ENCODE peak calls at places on chromosome 1, in nine cellular contexts. One of them, this sample, is unnamed.

GRCh38 chr1:157969693-157970485 is 23.6 kb upstream of the KIRREL1 start:
- DNase-seq in IMR-90: peak
- DNase-seq in choroid plexus epithelial cell: peak
- DNase-seq in tibial artery: no peak
- DNase-seq in astrocyte of the spinal cord: peak
- DNase-seq in progenitor cell of endocrine pancreas: peak
- DNase-seq in mucosa of descending colon: peak
- DNase-seq in GM23338: peak
- DNase-seq in mesothelial cell of epicardium: no peak
- DNase-seq in this sample: peak

GRCh38 chr1:58548381-58548780 is 1.9 kb upstream of the OMA1 start:
- DNase-seq in mucosa of descending colon: no peak
- DNase-seq in GM23338: no peak
- DNase-seq in mesothelial cell of epicardium: no peak
- DNase-seq in progenitor cell of endocrine pancreas: no peak
- DNase-seq in choroid plexus epithelial cell: peak
- DNase-seq in tibial artery: no peak
- DNase-seq in IMR-90: no peak
- DNase-seq in astrocyte of the spinal cord: no peak
- DNase-seq in this sample: no peak

GRCh38 chr1:11930571-11931445 is 3.7 kb upstream of the PLOD1 start:
- DNase-seq in GM23338: no peak
- DNase-seq in mesothelial cell of epicardium: no peak
- DNase-seq in choroid plexus epithelial cell: no peak
- DNase-seq in tibial artery: no peak
- DNase-seq in IMR-90: peak
- DNase-seq in astrocyte of the spinal cord: peak
- DNase-seq in mucosa of descending colon: no peak
- DNase-seq in progenitor cell of endocrine pancreas: no peak
- DNase-seq in this sample: no peak

GRCh38 chr1:76083189-76083588 is 8.6 kb downstream of the ST6GALNAC3 start:
- DNase-seq in mucosa of descending colon: peak
- DNase-seq in mesothelial cell of epicardium: no peak
- DNase-seq in choroid plexus epithelial cell: no peak
- DNase-seq in astrocyte of the spinal cord: no peak
- DNase-seq in tibial artery: no peak
- DNase-seq in IMR-90: no peak
- DNase-seq in GM23338: no peak
- DNase-seq in progenitor cell of endocrine pancreas: no peak
- DNase-seq in this sample: peak

GRCh38 chr1:231558711-231559205 is 30.3 kb downstream of the TSNAX start:
- DNase-seq in IMR-90: no peak
- DNase-seq in GM23338: no peak
- DNase-seq in progenitor cell of endocrine pancreas: no peak
- DNase-seq in astrocyte of the spinal cord: no peak
- DNase-seq in mesothelial cell of epicardium: no peak
- DNase-seq in mucosa of descending colon: no peak
- DNase-seq in tibial artery: no peak
- DNase-seq in choroid plexus epithelial cell: no peak
- DNase-seq in this sample: no peak

GRCh38 chr1:69976896-69977295 is 228.5 kb downstream of the LRRC40 start:
- DNase-seq in mucosa of descending colon: no peak
- DNase-seq in IMR-90: peak
- DNase-seq in astrocyte of the spinal cord: peak
- DNase-seq in progenitor cell of endocrine pancreas: no peak
- DNase-seq in GM23338: no peak
- DNase-seq in tibial artery: no peak
- DNase-seq in mesothelial cell of epicardium: no peak
- DNase-seq in choroid plexus epithelial cell: peak
- DNase-seq in this sample: no peak

GRCh38 chr1:147919881-147920280 is 8.3 kb upstream of the GPR89B start:
- DNase-seq in mucosa of descending colon: no peak
- DNase-seq in astrocyte of the spinal cord: no peak
- DNase-seq in choroid plexus epithelial cell: no peak
- DNase-seq in tibial artery: no peak
- DNase-seq in mesothelial cell of epicardium: no peak
- DNase-seq in GM23338: no peak
- DNase-seq in progenitor cell of endocrine pancreas: no peak
- DNase-seq in IMR-90: peak
- DNase-seq in this sample: no peak

GRCh38 chr1:206705187-206705586 is 20.5 kb downstream of the MAPKAPK2 start:
- DNase-seq in astrocyte of the spinal cord: peak
- DNase-seq in tibial artery: peak
- DNase-seq in choroid plexus epithelial cell: peak
- DNase-seq in GM23338: peak
- DNase-seq in progenitor cell of endocrine pancreas: no peak
- DNase-seq in IMR-90: peak
- DNase-seq in mesothelial cell of epicardium: no peak
- DNase-seq in mucosa of descending colon: no peak
- DNase-seq in this sample: no peak

GRCh38 chr1:227726924-227727599 is 8.0 kb downstream of the JMJD4 start:
- DNase-seq in choroid plexus epithelial cell: no peak
- DNase-seq in mucosa of descending colon: no peak
- DNase-seq in GM23338: no peak
- DNase-seq in progenitor cell of endocrine pancreas: no peak
- DNase-seq in IMR-90: no peak
- DNase-seq in mesothelial cell of epicardium: no peak
- DNase-seq in astrocyte of the spinal cord: no peak
- DNase-seq in tibial artery: no peak
- DNase-seq in this sample: no peak

GRCh38 chr1:227729881-227730629 is 5.0 kb downstream of the JMJD4 start:
- DNase-seq in GM23338: peak
- DNase-seq in mesothelial cell of epicardium: no peak
- DNase-seq in choroid plexus epithelial cell: peak
- DNase-seq in mucosa of descending colon: peak
- DNase-seq in tibial artery: no peak
- DNase-seq in IMR-90: peak
- DNase-seq in astrocyte of the spinal cord: peak
- DNase-seq in progenitor cell of endocrine pancreas: no peak
- DNase-seq in this sample: peak

GRCh38 chr1:227729144-227729880 is 5.8 kb downstream of the JMJD4 start:
- DNase-seq in mucosa of descending colon: no peak
- DNase-seq in astrocyte of the spinal cord: no peak
- DNase-seq in tibial artery: no peak
- DNase-seq in progenitor cell of endocrine pancreas: no peak
- DNase-seq in mesothelial cell of epicardium: no peak
- DNase-seq in GM23338: peak
- DNase-seq in IMR-90: no peak
- DNase-seq in choroid plexus epithelial cell: no peak
- DNase-seq in this sample: peak

GRCh38 chr1:227728892-227729143 is 6.3 kb downstream of the JMJD4 start:
- DNase-seq in astrocyte of the spinal cord: no peak
- DNase-seq in mucosa of descending colon: no peak
- DNase-seq in IMR-90: no peak
- DNase-seq in tibial artery: no peak
- DNase-seq in choroid plexus epithelial cell: no peak
- DNase-seq in GM23338: no peak
- DNase-seq in progenitor cell of endocrine pancreas: no peak
- DNase-seq in mesothelial cell of epicardium: no peak
- DNase-seq in this sample: no peak

DNA sequence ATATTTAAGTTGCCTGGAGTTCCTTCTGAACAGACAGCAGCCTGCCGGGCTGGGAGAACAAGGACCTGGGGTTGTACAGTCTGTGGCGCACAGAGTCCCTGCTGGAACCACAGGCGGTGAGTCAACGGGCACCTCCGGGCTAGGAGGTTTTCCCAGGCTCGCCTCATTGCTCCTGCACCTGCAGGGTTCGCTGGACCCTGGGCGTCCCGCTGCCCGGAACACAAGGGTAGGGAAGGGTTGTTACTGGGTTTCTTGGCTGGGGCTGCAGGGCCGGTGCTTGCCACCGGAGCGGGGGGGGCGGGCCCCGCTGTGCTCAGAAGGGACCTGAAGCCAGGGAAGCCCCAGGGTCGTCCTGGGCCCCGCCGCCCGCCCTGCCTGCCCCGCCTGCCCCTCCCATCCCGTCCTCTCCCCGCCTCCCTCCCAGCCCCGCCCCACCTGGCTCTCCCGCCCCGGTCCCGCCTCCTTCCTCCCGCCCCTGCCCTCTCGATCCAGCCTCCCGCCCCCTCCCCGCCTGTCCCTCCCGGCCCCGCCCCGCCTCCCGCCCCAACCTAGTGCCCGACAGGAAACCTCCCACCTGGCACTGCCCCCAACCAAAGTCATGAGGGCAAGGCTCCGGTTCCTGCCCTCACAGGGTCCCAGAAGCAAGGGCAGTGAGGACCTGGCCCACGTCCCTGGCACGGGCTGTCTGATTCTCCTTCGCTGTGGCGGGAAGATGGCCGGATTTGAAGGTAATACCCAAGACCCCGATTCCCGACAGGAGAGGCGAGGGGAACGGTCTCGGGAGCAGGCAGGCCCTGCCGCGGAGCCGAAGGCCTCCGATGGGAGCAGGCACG is 6.8 kb downstream of the JMJD4 start:
- DNase-seq in tibial artery: peak
- DNase-seq in mesothelial cell of epicardium: no peak
- DNase-seq in GM23338: peak
- DNase-seq in IMR-90: peak
- DNase-seq in mucosa of descending colon: peak
- DNase-seq in progenitor cell of endocrine pancreas: peak
- DNase-seq in choroid plexus epithelial cell: peak
- DNase-seq in astrocyte of the spinal cord: peak
- DNase-seq in this sample: peak
- TF ChIP-seq CTCF in tibial artery: no peak
- TF ChIP-seq CTCF in mesothelial cell of epicardium: no peak
- TF ChIP-seq CTCF in GM23338: no peak
- TF ChIP-seq CTCF in IMR-90: no peak
- TF ChIP-seq CTCF in mucosa of descending colon: no peak
- TF ChIP-seq CTCF in progenitor cell of endocrine pancreas: no peak
- TF ChIP-seq CTCF in choroid plexus epithelial cell: no peak
- TF ChIP-seq CTCF in astrocyte of the spinal cord: no peak
- TF ChIP-seq CTCF in this sample: no peak

DNA sequence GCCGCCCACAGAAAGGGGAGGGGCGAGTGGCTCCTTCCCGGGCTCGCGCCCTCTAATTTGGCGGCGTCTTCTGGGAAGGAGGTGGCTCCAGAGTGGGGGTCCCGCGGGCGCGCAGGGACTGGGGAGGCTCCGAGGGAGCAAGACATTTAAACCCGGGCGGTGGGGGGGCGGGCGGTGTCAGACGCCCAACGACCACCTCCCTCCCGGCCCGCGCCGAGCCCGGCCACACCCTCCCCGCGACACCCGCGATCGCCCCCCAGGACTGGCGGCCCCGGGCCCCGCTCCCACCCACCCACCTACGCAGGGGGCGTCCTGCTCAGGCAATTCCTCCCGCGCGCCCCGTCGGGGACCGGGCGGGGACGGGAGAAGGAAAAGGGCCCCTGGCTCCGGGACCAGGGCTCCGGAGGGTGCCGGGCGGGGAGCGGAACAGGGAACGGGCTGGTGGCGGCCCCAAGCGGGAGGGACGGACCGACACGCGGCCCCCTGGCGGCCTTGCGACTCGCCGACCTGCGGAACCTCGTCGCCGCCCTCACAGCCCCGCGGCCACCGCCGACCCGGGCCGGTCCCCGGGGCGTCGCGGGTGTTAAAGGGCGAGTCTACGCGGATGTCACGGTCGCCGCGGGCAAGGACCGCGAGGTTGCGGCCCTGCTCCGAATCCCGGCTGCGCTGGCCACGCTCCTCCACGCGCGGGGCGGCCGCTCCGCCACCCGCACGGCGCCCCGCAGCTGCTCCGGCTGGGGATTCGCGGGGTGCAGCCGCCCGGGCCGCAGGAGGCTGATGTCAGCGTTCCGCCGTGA is 94.0 kb upstream of the FMN2 start:
- DNase-seq in GM23338: peak
- DNase-seq in choroid plexus epithelial cell: no peak
- DNase-seq in mesothelial cell of epicardium: peak
- DNase-seq in tibial artery: no peak
- DNase-seq in mucosa of descending colon: peak
- DNase-seq in astrocyte of the spinal cord: no peak
- DNase-seq in IMR-90: no peak
- DNase-seq in progenitor cell of endocrine pancreas: peak
- DNase-seq in this sample: no peak
- TF ChIP-seq CTCF in GM23338: peak
- TF ChIP-seq CTCF in choroid plexus epithelial cell: no peak
- TF ChIP-seq CTCF in mesothelial cell of epicardium: peak
- TF ChIP-seq CTCF in tibial artery: no peak
- TF ChIP-seq CTCF in mucosa of descending colon: no peak
- TF ChIP-seq CTCF in astrocyte of the spinal cord: peak
- TF ChIP-seq CTCF in IMR-90: peak
- TF ChIP-seq CTCF in progenitor cell of endocrine pancreas: peak
- TF ChIP-seq CTCF in this sample: no peak

DNA sequence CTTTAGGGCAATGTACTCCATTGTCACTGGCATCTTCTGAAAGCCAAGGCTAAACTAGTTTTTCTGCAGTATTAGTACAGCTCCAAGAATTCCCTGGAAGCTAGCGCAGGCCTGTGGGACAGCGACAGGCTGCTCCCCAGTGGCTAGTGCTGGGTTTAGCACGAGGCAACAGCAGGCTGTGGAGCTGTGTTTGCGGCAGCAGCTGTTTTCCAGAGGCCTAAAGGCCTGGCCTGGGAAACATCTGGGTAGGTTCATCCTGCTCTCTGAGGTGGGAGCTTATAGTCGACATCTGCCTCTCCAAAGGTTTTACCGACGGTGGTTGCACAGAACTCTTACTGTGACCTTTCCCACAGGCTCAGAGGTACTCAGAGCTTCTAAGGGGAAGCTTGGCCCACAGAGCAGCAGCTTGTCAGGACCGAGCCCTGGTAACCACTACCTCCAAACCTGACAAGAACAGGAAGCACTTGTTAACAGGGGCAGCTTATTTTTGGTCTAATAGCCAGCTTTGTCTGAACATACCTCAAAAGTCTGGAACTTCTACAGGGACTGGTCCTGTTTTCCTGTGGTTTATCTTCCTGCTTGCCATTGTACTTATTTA is 17.2 kb downstream of the CC2D1B start:
- DNase-seq in mucosa of descending colon: no peak
- DNase-seq in IMR-90: peak
- DNase-seq in astrocyte of the spinal cord: peak
- DNase-seq in tibial artery: no peak
- DNase-seq in GM23338: peak
- DNase-seq in progenitor cell of endocrine pancreas: no peak
- DNase-seq in mesothelial cell of epicardium: no peak
- DNase-seq in choroid plexus epithelial cell: peak
- DNase-seq in this sample: no peak
- TF ChIP-seq CTCF in mucosa of descending colon: no peak
- TF ChIP-seq CTCF in IMR-90: peak
- TF ChIP-seq CTCF in astrocyte of the spinal cord: peak
- TF ChIP-seq CTCF in tibial artery: no peak
- TF ChIP-seq CTCF in GM23338: peak
- TF ChIP-seq CTCF in progenitor cell of endocrine pancreas: peak
- TF ChIP-seq CTCF in mesothelial cell of epicardium: no peak
- TF ChIP-seq CTCF in choroid plexus epithelial cell: peak
- TF ChIP-seq CTCF in this sample: no peak

GRCh38 chr1:103945774-103946173 is 196.1 kb downstream of the AMY1C start:
- DNase-seq in astrocyte of the spinal cord: no peak
- DNase-seq in tibial artery: no peak
- DNase-seq in progenitor cell of endocrine pancreas: no peak
- DNase-seq in mesothelial cell of epicardium: no peak
- DNase-seq in mucosa of descending colon: no peak
- DNase-seq in choroid plexus epithelial cell: no peak
- DNase-seq in GM23338: peak
- DNase-seq in IMR-90: no peak
- DNase-seq in this sample: no peak

GRCh38 chr1:103949714-103950113 is 200.0 kb downstream of the AMY1C start:
- DNase-seq in progenitor cell of endocrine pancreas: no peak
- DNase-seq in choroid plexus epithelial cell: no peak
- DNase-seq in mucosa of descending colon: no peak
- DNase-seq in astrocyte of the spinal cord: no peak
- DNase-seq in mesothelial cell of epicardium: no peak
- DNase-seq in tibial artery: no peak
- DNase-seq in IMR-90: no peak
- DNase-seq in GM23338: no peak
- DNase-seq in this sample: no peak

GRCh38 chr1:103953386-103953785 is 203.7 kb downstream of the AMY1C start:
- DNase-seq in astrocyte of the spinal cord: no peak
- DNase-seq in IMR-90: no peak
- DNase-seq in choroid plexus epithelial cell: no peak
- DNase-seq in mucosa of descending colon: no peak
- DNase-seq in progenitor cell of endocrine pancreas: no peak
- DNase-seq in GM23338: no peak
- DNase-seq in mesothelial cell of epicardium: no peak
- DNase-seq in tibial artery: no peak
- DNase-seq in this sample: no peak

DNA sequence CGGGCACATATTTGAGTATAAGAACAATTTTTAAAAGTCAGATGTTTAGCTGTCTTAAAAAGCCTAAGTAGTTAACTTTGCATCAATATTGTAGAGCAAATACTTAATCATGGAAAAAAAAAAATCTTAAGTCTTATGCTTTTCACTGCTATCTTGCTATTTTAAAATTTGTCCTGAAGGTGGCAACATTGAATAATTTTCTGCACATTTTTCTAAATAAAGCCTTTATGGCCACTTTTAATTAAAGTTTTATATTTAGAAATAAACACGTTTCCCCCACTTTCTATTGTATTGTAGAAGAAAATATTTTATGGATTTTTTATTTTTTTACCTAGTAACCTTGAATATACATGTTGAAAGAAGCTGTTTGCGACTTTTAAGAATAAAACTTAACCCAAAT is 198.8 kb downstream of the AMY1C start:
- DNase-seq in astrocyte of the spinal cord: no peak
- DNase-seq in tibial artery: no peak
- DNase-seq in mucosa of descending colon: no peak
- DNase-seq in GM23338: no peak
- DNase-seq in choroid plexus epithelial cell: peak
- DNase-seq in IMR-90: no peak
- DNase-seq in progenitor cell of endocrine pancreas: no peak
- DNase-seq in mesothelial cell of epicardium: no peak
- DNase-seq in this sample: no peak
- TF ChIP-seq CTCF in astrocyte of the spinal cord: no peak
- TF ChIP-seq CTCF in tibial artery: no peak
- TF ChIP-seq CTCF in mucosa of descending colon: no peak
- TF ChIP-seq CTCF in GM23338: no peak
- TF ChIP-seq CTCF in choroid plexus epithelial cell: no peak
- TF ChIP-seq CTCF in IMR-90: peak
- TF ChIP-seq CTCF in progenitor cell of endocrine pancreas: peak
- TF ChIP-seq CTCF in mesothelial cell of epicardium: peak
- TF ChIP-seq CTCF in this sample: no peak

This sample was measured in GM13976.